ENCODE peak calls at places on chromosomes 3 and 15, in seven cellular contexts. One of them, this sample, is unnamed.

GRCh38 chr3:25820372-25820771 is 30.5 kb downstream of the OXSM start:
- DNase-seq in CD4-positive, CD25-positive, alpha-beta regulatory T cell: no peak
- DNase-seq in cardiac muscle cell: peak; percentile 95
- DNase-seq in MM.1S: peak; percentile 77
- DNase-seq in AG04450: peak; percentile 96
- DNase-seq in fibroblast of pulmonary artery: peak; percentile 96
- DNase-seq in vagina: no peak
- DNase-seq in this sample: no peak

GRCh38 chr15:95274038-95274437 is 1042.7 kb downstream of the MCTP2 start:
- DNase-seq in CD4-positive, CD25-positive, alpha-beta regulatory T cell: no peak
- DNase-seq in cardiac muscle cell: no peak
- DNase-seq in MM.1S: no peak
- DNase-seq in AG04450: no peak
- DNase-seq in fibroblast of pulmonary artery: no peak
- DNase-seq in vagina: no peak
- DNase-seq in this sample: no peak

GRCh38 chr3:67045711-67046465 is 47.8 kb downstream of the KBTBD8 start:
- DNase-seq in CD4-positive, CD25-positive, alpha-beta regulatory T cell: no peak
- DNase-seq in cardiac muscle cell: no peak
- DNase-seq in MM.1S: no peak
- DNase-seq in AG04450: no peak
- DNase-seq in fibroblast of pulmonary artery: no peak
- DNase-seq in vagina: no peak
- DNase-seq in this sample: peak; percentile 85

GRCh38 chr3:136366289-136366688 is 116.1 kb downstream of the PCCB start:
- DNase-seq in CD4-positive, CD25-positive, alpha-beta regulatory T cell: no peak
- DNase-seq in cardiac muscle cell: peak; percentile 51
- DNase-seq in MM.1S: no peak
- DNase-seq in AG04450: peak; percentile 10
- DNase-seq in fibroblast of pulmonary artery: peak; percentile 34
- DNase-seq in vagina: no peak
- DNase-seq in this sample: no peak

GRCh38 chr3:294096-294495 is 97.5 kb downstream of the CHL1 start:
- DNase-seq in CD4-positive, CD25-positive, alpha-beta regulatory T cell: no peak
- DNase-seq in cardiac muscle cell: no peak
- DNase-seq in MM.1S: no peak
- DNase-seq in AG04450: no peak
- DNase-seq in fibroblast of pulmonary artery: no peak
- DNase-seq in vagina: no peak
- DNase-seq in this sample: no peak

GRCh38 chr15:80231371-80231770 is 20.6 kb downstream of the CTXND1 start:
- DNase-seq in CD4-positive, CD25-positive, alpha-beta regulatory T cell: no peak
- DNase-seq in cardiac muscle cell: no peak
- DNase-seq in MM.1S: no peak
- DNase-seq in AG04450: no peak
- DNase-seq in fibroblast of pulmonary artery: no peak
- DNase-seq in vagina: no peak
- DNase-seq in this sample: no peak

GRCh38 chr3:172519740-172520139 is 3.5 kb downstream of the TNFSF10 start:
- DNase-seq in CD4-positive, CD25-positive, alpha-beta regulatory T cell: no peak
- DNase-seq in cardiac muscle cell: no peak
- DNase-seq in MM.1S: no peak
- DNase-seq in AG04450: no peak
- DNase-seq in fibroblast of pulmonary artery: no peak
- DNase-seq in vagina: no peak
- DNase-seq in this sample: no peak

GRCh38 chr15:86877171-86877631 is 797.5 kb downstream of the AGBL1 start:
- DNase-seq in CD4-positive, CD25-positive, alpha-beta regulatory T cell: no peak
- DNase-seq in cardiac muscle cell: no peak
- DNase-seq in MM.1S: no peak
- DNase-seq in AG04450: no peak
- DNase-seq in fibroblast of pulmonary artery: no peak
- DNase-seq in vagina: no peak
- DNase-seq in this sample: no peak

GRCh38 chr3:184259878-184260570 is 1.3 kb downstream of the CAMK2N2 start:
- DNase-seq in CD4-positive, CD25-positive, alpha-beta regulatory T cell: peak; percentile 37
- DNase-seq in cardiac muscle cell: peak; percentile 44
- DNase-seq in MM.1S: peak; percentile 49
- DNase-seq in AG04450: no peak
- DNase-seq in fibroblast of pulmonary artery: peak; percentile 30
- DNase-seq in vagina: no peak
- DNase-seq in this sample: no peak

GRCh38 chr3:133835961-133836360 is 30.3 kb downstream of the SRPRB start:
- DNase-seq in CD4-positive, CD25-positive, alpha-beta regulatory T cell: no peak
- DNase-seq in cardiac muscle cell: no peak
- DNase-seq in MM.1S: no peak
- DNase-seq in AG04450: no peak
- DNase-seq in fibroblast of pulmonary artery: no peak
- DNase-seq in vagina: no peak
- DNase-seq in this sample: no peak

GRCh38 chr3:177722386-177722785 is 525.1 kb upstream of the TBL1XR1 start:
- DNase-seq in CD4-positive, CD25-positive, alpha-beta regulatory T cell: no peak
- DNase-seq in cardiac muscle cell: no peak
- DNase-seq in MM.1S: no peak
- DNase-seq in AG04450: no peak
- DNase-seq in fibroblast of pulmonary artery: no peak
- DNase-seq in vagina: no peak
- DNase-seq in this sample: no peak

GRCh38 chr15:41948499-41948898 is 23.9 kb downstream of the EHD4 start:
- DNase-seq in CD4-positive, CD25-positive, alpha-beta regulatory T cell: no peak
- DNase-seq in cardiac muscle cell: no peak
- DNase-seq in MM.1S: no peak
- DNase-seq in AG04450: no peak
- DNase-seq in fibroblast of pulmonary artery: no peak
- DNase-seq in vagina: no peak
- DNase-seq in this sample: no peak

GRCh38 chr15:55334371-55334770 is 15.3 kb downstream of the PIGB start:
- DNase-seq in CD4-positive, CD25-positive, alpha-beta regulatory T cell: no peak
- DNase-seq in cardiac muscle cell: no peak
- DNase-seq in MM.1S: no peak
- DNase-seq in AG04450: peak; percentile 29
- DNase-seq in fibroblast of pulmonary artery: no peak
- DNase-seq in vagina: no peak
- DNase-seq in this sample: no peak

GRCh38 chr3:59764131-59764530 is 714.3 kb upstream of the CFAP20DC start:
- DNase-seq in CD4-positive, CD25-positive, alpha-beta regulatory T cell: no peak
- DNase-seq in cardiac muscle cell: no peak
- DNase-seq in MM.1S: no peak
- DNase-seq in AG04450: no peak
- DNase-seq in fibroblast of pulmonary artery: no peak
- DNase-seq in vagina: no peak
- DNase-seq in this sample: no peak

GRCh38 chr3:159762981-159763465 is 225.6 kb upstream of the IL12A start:
- DNase-seq in CD4-positive, CD25-positive, alpha-beta regulatory T cell: no peak
- DNase-seq in cardiac muscle cell: peak; percentile 85
- DNase-seq in MM.1S: peak; percentile 19
- DNase-seq in AG04450: peak; percentile 61
- DNase-seq in fibroblast of pulmonary artery: peak; percentile 86
- DNase-seq in vagina: no peak
- DNase-seq in this sample: no peak

GRCh38 chr3:69695933-69696332 is 43.3 kb upstream of the MITF start:
- DNase-seq in CD4-positive, CD25-positive, alpha-beta regulatory T cell: no peak
- DNase-seq in cardiac muscle cell: no peak
- DNase-seq in MM.1S: no peak
- DNase-seq in AG04450: no peak
- DNase-seq in fibroblast of pulmonary artery: no peak
- DNase-seq in vagina: no peak
- DNase-seq in this sample: no peak

DNA sequence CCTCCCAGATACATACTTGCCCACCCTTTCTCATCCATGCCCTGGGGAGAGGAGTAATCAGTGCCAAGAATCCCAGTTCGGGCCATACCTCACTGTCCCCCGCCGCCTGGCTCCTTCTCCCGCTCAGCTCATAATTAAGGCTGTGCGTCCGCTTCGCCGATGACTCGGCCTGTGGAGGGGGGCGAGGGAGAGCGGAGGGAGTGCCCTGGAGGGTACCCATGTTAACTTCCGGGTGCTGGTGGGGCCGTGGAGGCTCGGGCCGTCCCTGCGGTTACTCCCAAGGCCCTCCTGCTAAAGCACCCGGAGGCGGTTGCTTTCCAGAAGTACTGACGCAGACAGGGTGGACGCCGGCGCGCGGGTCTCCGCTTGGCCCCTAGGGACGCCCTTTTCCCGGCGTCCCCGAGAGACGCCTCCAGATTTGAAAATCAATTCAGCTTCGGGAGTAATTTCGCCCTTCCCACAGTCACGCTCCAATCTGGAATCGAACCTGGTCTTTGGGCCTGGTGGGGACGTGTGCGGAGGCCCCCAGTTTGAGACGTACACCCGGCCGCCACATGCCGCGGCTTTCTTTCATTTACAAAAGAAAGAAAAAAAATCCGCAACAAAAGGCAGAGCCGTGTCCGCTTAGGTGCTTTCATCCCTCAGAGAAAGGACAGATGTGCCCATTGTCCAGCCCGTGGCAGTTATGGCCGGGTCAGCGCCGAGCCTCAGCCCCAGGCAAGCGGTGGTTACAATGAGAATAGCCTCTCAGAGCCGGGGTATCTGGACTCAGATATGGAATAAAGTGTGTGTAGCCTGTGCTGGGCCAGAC is 1.0 kb upstream of the ONECUT1 start:
- DNase-seq in CD4-positive, CD25-positive, alpha-beta regulatory T cell: no peak
- DNase-seq in cardiac muscle cell: peak; percentile 29
- DNase-seq in MM.1S: no peak
- DNase-seq in AG04450: no peak
- DNase-seq in fibroblast of pulmonary artery: no peak
- DNase-seq in vagina: no peak
- DNase-seq in this sample: no peak
- H3K4me3 ChIP-seq in CD4-positive, CD25-positive, alpha-beta regulatory T cell: no peak overlapping the region
- H3K4me3 ChIP-seq in cardiac muscle cell: peak overlapping the region; percentile 52
- H3K4me3 ChIP-seq in MM.1S: no peak overlapping the region
- H3K4me3 ChIP-seq in AG04450: peak overlapping the region; percentile 55
- H3K4me3 ChIP-seq in fibroblast of pulmonary artery: peak overlapping the region; percentile 49
- H3K4me3 ChIP-seq in vagina: peak overlapping the region; percentile 49
- H3K4me3 ChIP-seq in this sample: peak overlapping the region; percentile 75

DNA sequence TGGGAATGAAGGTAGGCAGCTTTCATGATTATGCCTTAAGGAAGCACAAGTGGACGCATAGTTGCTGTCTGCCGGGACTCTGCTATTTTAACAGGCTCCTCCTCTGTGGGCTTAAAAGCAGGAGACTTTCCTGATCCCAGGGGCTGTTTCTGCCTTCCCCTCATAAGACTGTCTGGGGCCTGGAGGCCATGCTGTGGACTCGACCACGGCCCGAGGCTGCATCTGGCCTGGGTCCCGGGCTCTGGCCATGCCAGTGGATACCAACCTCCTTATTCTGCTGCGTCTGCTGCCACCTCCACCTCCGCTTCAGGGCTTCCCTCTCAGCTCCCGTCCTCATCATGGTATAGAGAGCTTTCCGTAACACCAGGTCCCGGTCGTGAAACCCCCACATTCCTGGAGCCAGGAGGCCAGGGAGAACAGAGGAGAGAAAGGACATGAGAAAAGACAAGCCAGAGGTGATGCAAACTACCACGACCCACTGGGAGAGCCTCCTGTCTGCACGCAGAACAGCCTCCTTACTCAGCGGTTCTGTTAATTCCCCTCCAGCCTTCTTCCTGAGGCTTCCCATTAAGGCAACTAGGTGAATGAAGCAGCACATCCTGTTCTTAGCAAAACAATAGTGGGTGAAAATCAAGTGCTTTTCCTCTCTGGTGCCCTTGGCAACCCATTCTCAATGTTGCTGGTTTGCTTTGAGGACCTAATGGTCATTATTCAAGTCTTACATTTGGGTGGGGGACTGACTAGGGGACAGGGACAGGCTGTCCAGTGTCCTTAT is 200.5 kb downstream of the KLF13 start:
- DNase-seq in CD4-positive, CD25-positive, alpha-beta regulatory T cell: no peak
- DNase-seq in cardiac muscle cell: no peak
- DNase-seq in MM.1S: no peak
- DNase-seq in AG04450: no peak
- DNase-seq in fibroblast of pulmonary artery: no peak
- DNase-seq in vagina: no peak
- DNase-seq in this sample: no peak
- H3K4me3 ChIP-seq in CD4-positive, CD25-positive, alpha-beta regulatory T cell: no peak overlapping the region
- H3K4me3 ChIP-seq in cardiac muscle cell: no peak overlapping the region
- H3K4me3 ChIP-seq in MM.1S: no peak overlapping the region
- H3K4me3 ChIP-seq in AG04450: no peak overlapping the region
- H3K4me3 ChIP-seq in fibroblast of pulmonary artery: no peak overlapping the region
- H3K4me3 ChIP-seq in vagina: no peak overlapping the region
- H3K4me3 ChIP-seq in this sample: no peak overlapping the region

GRCh38 chr3:16234281-16234680 is 30.5 kb downstream of the DPH3 start:
- DNase-seq in CD4-positive, CD25-positive, alpha-beta regulatory T cell: no peak
- DNase-seq in cardiac muscle cell: no peak
- DNase-seq in MM.1S: no peak
- DNase-seq in AG04450: no peak
- DNase-seq in fibroblast of pulmonary artery: no peak
- DNase-seq in vagina: no peak
- DNase-seq in this sample: no peak

GRCh38 chr3:16236030-16236639 is 28.6 kb downstream of the DPH3 start:
- DNase-seq in CD4-positive, CD25-positive, alpha-beta regulatory T cell: no peak
- DNase-seq in cardiac muscle cell: no peak
- DNase-seq in MM.1S: no peak
- DNase-seq in AG04450: no peak
- DNase-seq in fibroblast of pulmonary artery: no peak
- DNase-seq in vagina: no peak
- DNase-seq in this sample: no peak

GRCh38 chr3:16239082-16239770 is 25.5 kb downstream of the DPH3 start:
- DNase-seq in CD4-positive, CD25-positive, alpha-beta regulatory T cell: no peak
- DNase-seq in cardiac muscle cell: peak; percentile 36
- DNase-seq in MM.1S: no peak
- DNase-seq in AG04450: no peak
- DNase-seq in fibroblast of pulmonary artery: peak; percentile 14
- DNase-seq in vagina: no peak
- DNase-seq in this sample: no peak

GRCh38 chr3:16239776-16240175 is 25.0 kb downstream of the DPH3 start:
- DNase-seq in CD4-positive, CD25-positive, alpha-beta regulatory T cell: no peak
- DNase-seq in cardiac muscle cell: peak; percentile 52
- DNase-seq in MM.1S: no peak
- DNase-seq in AG04450: no peak
- DNase-seq in fibroblast of pulmonary artery: peak; percentile 28
- DNase-seq in vagina: no peak
- DNase-seq in this sample: no peak

DNA sequence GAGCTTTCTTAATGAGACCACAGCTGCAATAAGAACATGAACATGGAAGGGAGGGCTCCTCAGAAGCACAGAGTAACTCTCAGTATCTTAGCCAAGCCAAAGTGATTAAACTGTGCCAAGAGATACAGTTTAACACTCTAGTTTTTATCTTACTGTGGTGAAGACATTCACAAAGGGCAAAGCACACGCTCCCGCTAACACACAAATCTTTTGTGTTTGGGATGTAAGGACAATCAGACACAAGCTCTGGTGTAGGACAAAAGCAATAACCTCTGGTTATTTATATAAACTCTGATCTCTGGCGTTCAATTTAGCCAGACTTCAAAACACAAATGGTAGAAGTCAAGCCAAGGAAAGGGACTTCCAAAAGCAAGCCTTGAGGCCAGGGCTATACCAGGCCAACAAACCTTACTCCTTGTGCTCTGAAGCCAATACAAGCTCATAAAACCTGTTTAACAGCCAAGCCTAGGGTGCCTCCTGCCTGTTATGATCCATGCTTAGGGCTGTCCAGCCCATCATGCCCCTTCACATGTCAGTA is 27.8 kb downstream of the DPH3 start:
- DNase-seq in CD4-positive, CD25-positive, alpha-beta regulatory T cell: no peak
- DNase-seq in cardiac muscle cell: peak; percentile 78
- DNase-seq in MM.1S: no peak
- DNase-seq in AG04450: no peak
- DNase-seq in fibroblast of pulmonary artery: peak; percentile 37
- DNase-seq in vagina: no peak
- DNase-seq in this sample: no peak
- H3K4me3 ChIP-seq in CD4-positive, CD25-positive, alpha-beta regulatory T cell: no peak overlapping the region
- H3K4me3 ChIP-seq in cardiac muscle cell: no peak overlapping the region
- H3K4me3 ChIP-seq in MM.1S: no peak overlapping the region
- H3K4me3 ChIP-seq in AG04450: no peak overlapping the region
- H3K4me3 ChIP-seq in fibroblast of pulmonary artery: no peak overlapping the region
- H3K4me3 ChIP-seq in vagina: no peak overlapping the region
- H3K4me3 ChIP-seq in this sample: no peak overlapping the region

GRCh38 chr3:12557472-12558105 is 702 bp downstream of the MKRN2 start:
- DNase-seq in CD4-positive, CD25-positive, alpha-beta regulatory T cell: no peak
- DNase-seq in cardiac muscle cell: peak; percentile 60
- DNase-seq in MM.1S: no peak
- DNase-seq in AG04450: no peak
- DNase-seq in fibroblast of pulmonary artery: peak; percentile 65
- DNase-seq in vagina: no peak
- DNase-seq in this sample: peak; percentile 57
- H3K4me3 ChIP-seq in CD4-positive, CD25-positive, alpha-beta regulatory T cell: peak overlapping the region; percentile 94
- H3K4me3 ChIP-seq in cardiac muscle cell: peak overlapping the region; percentile 92
- H3K4me3 ChIP-seq in MM.1S: peak overlapping the region; percentile 79
- H3K4me3 ChIP-seq in AG04450: peak overlapping the region; percentile 81
- H3K4me3 ChIP-seq in fibroblast of pulmonary artery: peak overlapping the region; percentile 76
- H3K4me3 ChIP-seq in vagina: peak overlapping the region; percentile 78
- H3K4me3 ChIP-seq in this sample: peak overlapping the region; percentile 80